ENCODE peak calls at places on chromosomes 12 and 14, in nine cellular contexts. W, V, P, X, U, A, Z, H and M are unnamed samples.

GRCh38 chr12:95073698-95074520 is 491 bp upstream of the NR2C1 start:
- DNase-seq in W (no peak), V (no peak), P (no peak), X (no peak), U (no peak), A (no peak), Z (no peak), H (no peak), M (peak)

GRCh38 chr14:41749425-41749824 is 142.7 kb downstream of the LRFN5 start:
- DNase-seq in W (no peak), V (peak), P (no peak), X (no peak), U (no peak), A (no peak), Z (no peak), H (peak), M (no peak)

GRCh38 chr12:107645630-107646333 is 39.8 kb upstream of the PWP1 start:
- DNase-seq in W (no peak), V (no peak), P (peak), X (no peak), U (no peak), A (no peak), Z (no peak), H (no peak), M (peak)

GRCh38 chr14:20757963-20758362 is 10.2 kb upstream of the EDDM3B start:
- DNase-seq in W (no peak), V (no peak), P (no peak), X (peak), U (no peak), A (no peak), Z (no peak), H (no peak), M (no peak)

GRCh38 chr12:24537241-24537860 is 411.6 kb downstream of the BCAT1 start:
- DNase-seq in W (no peak), V (no peak), P (peak), X (no peak), U (no peak), A (no peak), Z (no peak), H (no peak), M (no peak)

GRCh38 chr12:30646821-30647220 is 48.8 kb downstream of the IPO8 start:
- DNase-seq in W (no peak), V (peak), P (no peak), X (no peak), U (no peak), A (no peak), Z (no peak), H (no peak), M (no peak)

GRCh38 chr14:32011225-32011624 is 65.9 kb upstream of the ARHGAP5 start:
- DNase-seq in W (no peak), V (no peak), P (peak), X (no peak), U (no peak), A (no peak), Z (no peak), H (no peak), M (no peak)

GRCh38 chr12:53207042-53207441 is at the start of gene ITGB7:
- DNase-seq in W (no peak), V (no peak), P (no peak), X (peak), U (peak), A (no peak), Z (no peak), H (no peak), M (no peak)

GRCh38 chr14:73740921-73741326 is 26.7 kb upstream of the PNMA1 start:
- DNase-seq in W (no peak), V (peak), P (peak), X (no peak), U (peak), A (no peak), Z (no peak), H (no peak), M (no peak)

GRCh38 chr12:47821346-47821706 is 1.6 kb upstream of the HDAC7 start:
- DNase-seq in W (no peak), V (peak), P (peak), X (no peak), U (no peak), A (no peak), Z (no peak), H (no peak), M (no peak)